ENCODE peak calls at places on chromosomes 3 and 15, in seven cellular contexts. One of them, this sample, is unnamed.

GRCh38 chr3:71185733-71186455 is 397.6 kb downstream of the FOXP1 start:
- DNase-seq in uterus: no peak
- DNase-seq in cardiac muscle cell: peak
- DNase-seq in brain microvascular endothelial cell: peak
- DNase-seq in lower lobe of right lung: no peak
- DNase-seq in A673: peak
- DNase-seq in mammary epithelial cell: peak
- DNase-seq in this sample: peak

GRCh38 chr15:70556804-70557203 is 206.6 kb downstream of the UACA start:
- DNase-seq in cardiac muscle cell: no peak
- DNase-seq in uterus: no peak
- DNase-seq in brain microvascular endothelial cell: no peak
- DNase-seq in mammary epithelial cell: no peak
- DNase-seq in lower lobe of right lung: no peak
- DNase-seq in A673: no peak
- DNase-seq in this sample: no peak

GRCh38 chr3:24773798-24774197 is 279.1 kb upstream of the THRB start:
- DNase-seq in lower lobe of right lung: no peak
- DNase-seq in cardiac muscle cell: peak
- DNase-seq in brain microvascular endothelial cell: peak
- DNase-seq in mammary epithelial cell: peak
- DNase-seq in A673: peak
- DNase-seq in uterus: peak
- DNase-seq in this sample: peak

GRCh38 chr15:41462396-41462795 is 31.3 kb upstream of the ITPKA start:
- DNase-seq in A673: no peak
- DNase-seq in brain microvascular endothelial cell: no peak
- DNase-seq in uterus: no peak
- DNase-seq in cardiac muscle cell: peak
- DNase-seq in mammary epithelial cell: no peak
- DNase-seq in lower lobe of right lung: no peak
- DNase-seq in this sample: no peak

GRCh38 chr3:160704006-160704405 is 27.0 kb downstream of the ARL14 start:
- DNase-seq in A673: no peak
- DNase-seq in cardiac muscle cell: no peak
- DNase-seq in mammary epithelial cell: no peak
- DNase-seq in lower lobe of right lung: no peak
- DNase-seq in brain microvascular endothelial cell: peak
- DNase-seq in uterus: no peak
- DNase-seq in this sample: no peak

GRCh38 chr3:48240000-48240710 is 749 bp upstream of the ZNF589 start:
- DNase-seq in brain microvascular endothelial cell: no peak
- DNase-seq in mammary epithelial cell: no peak
- DNase-seq in uterus: no peak
- DNase-seq in A673: peak
- DNase-seq in cardiac muscle cell: no peak
- DNase-seq in lower lobe of right lung: no peak
- DNase-seq in this sample: no peak

GRCh38 chr15:98609144-98609852 is 39.0 kb upstream of the IGF1R start:
- DNase-seq in lower lobe of right lung: no peak
- DNase-seq in brain microvascular endothelial cell: peak
- DNase-seq in cardiac muscle cell: peak
- DNase-seq in A673: peak
- DNase-seq in mammary epithelial cell: peak
- DNase-seq in uterus: no peak
- DNase-seq in this sample: peak

GRCh38 chr15:52551762-52552161 is 17.1 kb downstream of the ARPP19 start:
- DNase-seq in A673: no peak
- DNase-seq in cardiac muscle cell: no peak
- DNase-seq in lower lobe of right lung: peak
- DNase-seq in brain microvascular endothelial cell: no peak
- DNase-seq in uterus: no peak
- DNase-seq in mammary epithelial cell: no peak
- DNase-seq in this sample: no peak

GRCh38 chr3:149971403-149972075 is 844 bp upstream of the PFN2 start:
- DNase-seq in uterus: peak
- DNase-seq in lower lobe of right lung: peak
- DNase-seq in mammary epithelial cell: no peak
- DNase-seq in cardiac muscle cell: no peak
- DNase-seq in A673: peak
- DNase-seq in brain microvascular endothelial cell: peak
- DNase-seq in this sample: peak

GRCh38 chr3:123419850-123420292 is 29.0 kb downstream of the ADCY5 start:
- DNase-seq in mammary epithelial cell: no peak
- DNase-seq in brain microvascular endothelial cell: no peak
- DNase-seq in cardiac muscle cell: no peak
- DNase-seq in lower lobe of right lung: no peak
- DNase-seq in uterus: peak
- DNase-seq in A673: no peak
- DNase-seq in this sample: no peak

GRCh38 chr15:31081568-31082250 is 19.8 kb downstream of the TRPM1 start:
- DNase-seq in brain microvascular endothelial cell: no peak
- DNase-seq in A673: no peak
- DNase-seq in lower lobe of right lung: no peak
- DNase-seq in mammary epithelial cell: no peak
- DNase-seq in cardiac muscle cell: no peak
- DNase-seq in uterus: no peak
- DNase-seq in this sample: no peak

GRCh38 chr3:124504332-124505059 is 225.8 kb upstream of the UMPS start:
- DNase-seq in brain microvascular endothelial cell: no peak
- DNase-seq in mammary epithelial cell: peak
- DNase-seq in lower lobe of right lung: no peak
- DNase-seq in uterus: no peak
- DNase-seq in cardiac muscle cell: peak
- DNase-seq in A673: peak
- DNase-seq in this sample: peak

GRCh38 chr15:62644216-62644873 is 398.2 kb upstream of the TPM1 start:
- DNase-seq in brain microvascular endothelial cell: no peak
- DNase-seq in mammary epithelial cell: no peak
- DNase-seq in A673: no peak
- DNase-seq in uterus: no peak
- DNase-seq in lower lobe of right lung: no peak
- DNase-seq in cardiac muscle cell: no peak
- DNase-seq in this sample: no peak

GRCh38 chr15:74787251-74788041 is 5.6 kb downstream of the CSK start:
- DNase-seq in A673: peak
- DNase-seq in cardiac muscle cell: peak
- DNase-seq in brain microvascular endothelial cell: peak
- DNase-seq in mammary epithelial cell: peak
- DNase-seq in lower lobe of right lung: peak
- DNase-seq in uterus: no peak
- DNase-seq in this sample: peak

GRCh38 chr3:39234705-39235104 is 42.3 kb upstream of the XIRP1 start:
- DNase-seq in cardiac muscle cell: no peak
- DNase-seq in mammary epithelial cell: no peak
- DNase-seq in A673: no peak
- DNase-seq in brain microvascular endothelial cell: no peak
- DNase-seq in uterus: no peak
- DNase-seq in lower lobe of right lung: no peak
- DNase-seq in this sample: peak

GRCh38 chr3:57646723-57647122 is 46.2 kb downstream of the DENND6A start:
- DNase-seq in uterus: no peak
- DNase-seq in mammary epithelial cell: peak
- DNase-seq in cardiac muscle cell: peak
- DNase-seq in lower lobe of right lung: no peak
- DNase-seq in A673: peak
- DNase-seq in brain microvascular endothelial cell: peak
- DNase-seq in this sample: peak

GRCh38 chr15:74884428-74885223 is 5.2 kb upstream of the MPI start:
- DNase-seq in cardiac muscle cell: peak
- DNase-seq in uterus: no peak
- DNase-seq in mammary epithelial cell: no peak
- DNase-seq in A673: no peak
- DNase-seq in brain microvascular endothelial cell: no peak
- DNase-seq in lower lobe of right lung: no peak
- DNase-seq in this sample: no peak

GRCh38 chr3:54206874-54207273 is 84.5 kb downstream of the CACNA2D3 start:
- DNase-seq in uterus: no peak
- DNase-seq in A673: no peak
- DNase-seq in brain microvascular endothelial cell: no peak
- DNase-seq in lower lobe of right lung: no peak
- DNase-seq in mammary epithelial cell: no peak
- DNase-seq in cardiac muscle cell: no peak
- DNase-seq in this sample: no peak

GRCh38 chr3:129286081-129286480 is 7.4 kb downstream of the HMCES start:
- DNase-seq in lower lobe of right lung: no peak
- DNase-seq in uterus: no peak
- DNase-seq in mammary epithelial cell: no peak
- DNase-seq in brain microvascular endothelial cell: no peak
- DNase-seq in cardiac muscle cell: peak
- DNase-seq in A673: no peak
- DNase-seq in this sample: no peak

GRCh38 chr3:97863025-97863424 is 41.2 kb downstream of the CRYBG3 start:
- DNase-seq in uterus: no peak
- DNase-seq in A673: no peak
- DNase-seq in cardiac muscle cell: peak
- DNase-seq in brain microvascular endothelial cell: no peak
- DNase-seq in lower lobe of right lung: no peak
- DNase-seq in mammary epithelial cell: peak
- DNase-seq in this sample: peak

GRCh38 chr3:189863031-189863430 is 231.8 kb downstream of the TP63 start:
- DNase-seq in brain microvascular endothelial cell: no peak
- DNase-seq in mammary epithelial cell: peak
- DNase-seq in A673: no peak
- DNase-seq in cardiac muscle cell: peak
- DNase-seq in uterus: no peak
- DNase-seq in lower lobe of right lung: no peak
- DNase-seq in this sample: no peak

GRCh38 chr15:58065011-58065444 is 483 bp downstream of the ALDH1A2 start:
- DNase-seq in A673: no peak
- DNase-seq in uterus: peak
- DNase-seq in cardiac muscle cell: peak
- DNase-seq in lower lobe of right lung: peak
- DNase-seq in brain microvascular endothelial cell: no peak
- DNase-seq in mammary epithelial cell: no peak
- DNase-seq in this sample: no peak

GRCh38 chr3:21310891-21311290 is 440.1 kb downstream of the ZNF385D start:
- DNase-seq in lower lobe of right lung: no peak
- DNase-seq in A673: no peak
- DNase-seq in cardiac muscle cell: no peak
- DNase-seq in uterus: no peak
- DNase-seq in mammary epithelial cell: no peak
- DNase-seq in brain microvascular endothelial cell: no peak
- DNase-seq in this sample: no peak

GRCh38 chr3:195172285-195172684 is 98.7 kb downstream of the XXYLT1 start:
- DNase-seq in A673: peak
- DNase-seq in cardiac muscle cell: no peak
- DNase-seq in uterus: peak
- DNase-seq in mammary epithelial cell: no peak
- DNase-seq in brain microvascular endothelial cell: peak
- DNase-seq in lower lobe of right lung: no peak
- DNase-seq in this sample: no peak

GRCh38 chr3:84685467-84685866 is 273.3 kb upstream of the CADM2 start:
- DNase-seq in A673: no peak
- DNase-seq in mammary epithelial cell: no peak
- DNase-seq in lower lobe of right lung: no peak
- DNase-seq in brain microvascular endothelial cell: no peak
- DNase-seq in cardiac muscle cell: no peak
- DNase-seq in uterus: no peak
- DNase-seq in this sample: no peak

DNA sequence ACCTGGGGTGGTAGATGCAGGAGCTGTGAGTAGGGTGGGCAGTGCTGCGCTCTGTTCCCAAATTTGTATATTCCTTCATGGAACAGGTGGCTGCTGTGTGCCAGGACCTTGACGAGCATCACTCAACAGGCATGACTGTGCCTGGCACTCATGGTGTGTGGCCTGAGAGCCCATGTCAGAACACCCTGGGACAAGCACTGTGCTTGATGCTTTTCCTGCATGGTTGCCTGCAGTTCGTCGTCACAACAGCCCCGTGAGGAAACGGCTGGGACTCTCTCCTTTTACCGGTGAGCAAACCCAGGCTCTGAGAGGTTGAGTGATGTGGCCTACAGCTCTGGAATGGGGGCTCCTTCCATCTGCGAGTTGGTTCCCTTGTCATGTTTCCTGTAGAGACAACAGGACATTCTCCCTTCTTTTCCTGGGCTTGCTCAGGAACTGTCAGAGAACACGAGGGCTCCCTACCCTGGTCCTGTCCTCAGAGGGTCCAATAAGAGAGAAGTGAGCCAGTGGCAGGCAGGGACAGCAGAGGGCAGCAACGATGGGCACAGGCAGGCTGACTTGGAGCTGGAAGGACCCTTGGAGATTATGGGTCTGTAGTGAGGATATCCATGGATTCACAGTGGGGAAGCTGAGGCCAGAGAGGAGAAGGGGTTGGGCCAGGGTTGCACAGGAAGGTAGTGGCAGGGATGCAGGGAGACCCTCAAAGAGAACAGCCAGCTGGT is 37.4 kb downstream of the PRKCD start:
- DNase-seq in uterus: no peak
- DNase-seq in brain microvascular endothelial cell: no peak
- DNase-seq in mammary epithelial cell: no peak
- DNase-seq in A673: no peak
- DNase-seq in cardiac muscle cell: no peak
- DNase-seq in lower lobe of right lung: no peak
- DNase-seq in this sample: no peak
- TF ChIP-seq CTCF in uterus: no peak
- TF ChIP-seq CTCF in brain microvascular endothelial cell: peak
- TF ChIP-seq CTCF in mammary epithelial cell: peak
- TF ChIP-seq CTCF in A673: no peak
- TF ChIP-seq CTCF in cardiac muscle cell: peak
- TF ChIP-seq CTCF in lower lobe of right lung: no peak
- TF ChIP-seq CTCF in this sample: no peak

GRCh38 chr3:172142074-172143059 is 103.0 kb downstream of the FNDC3B start:
- DNase-seq in cardiac muscle cell: peak
- DNase-seq in brain microvascular endothelial cell: peak
- DNase-seq in mammary epithelial cell: peak
- DNase-seq in A673: peak
- DNase-seq in uterus: no peak
- DNase-seq in lower lobe of right lung: no peak
- DNase-seq in this sample: no peak
- H3K27ac ChIP-seq in cardiac muscle cell: peak
- H3K27ac ChIP-seq in brain microvascular endothelial cell: peak
- H3K27ac ChIP-seq in mammary epithelial cell: peak
- H3K27ac ChIP-seq in A673: peak
- H3K27ac ChIP-seq in uterus: peak
- H3K27ac ChIP-seq in lower lobe of right lung: peak
- H3K27ac ChIP-seq in this sample: peak

GRCh38 chr3:37256447-37256846 is 82.1 kb upstream of the LRRFIP2 start:
- DNase-seq in mammary epithelial cell: no peak
- DNase-seq in lower lobe of right lung: no peak
- DNase-seq in A673: peak
- DNase-seq in cardiac muscle cell: no peak
- DNase-seq in uterus: no peak
- DNase-seq in brain microvascular endothelial cell: no peak
- DNase-seq in this sample: no peak
- TF ChIP-seq CTCF in mammary epithelial cell: peak
- TF ChIP-seq CTCF in lower lobe of right lung: no peak
- TF ChIP-seq CTCF in A673: peak
- TF ChIP-seq CTCF in cardiac muscle cell: peak
- TF ChIP-seq CTCF in uterus: no peak
- TF ChIP-seq CTCF in brain microvascular endothelial cell: peak
- TF ChIP-seq CTCF in this sample: peak

DNA sequence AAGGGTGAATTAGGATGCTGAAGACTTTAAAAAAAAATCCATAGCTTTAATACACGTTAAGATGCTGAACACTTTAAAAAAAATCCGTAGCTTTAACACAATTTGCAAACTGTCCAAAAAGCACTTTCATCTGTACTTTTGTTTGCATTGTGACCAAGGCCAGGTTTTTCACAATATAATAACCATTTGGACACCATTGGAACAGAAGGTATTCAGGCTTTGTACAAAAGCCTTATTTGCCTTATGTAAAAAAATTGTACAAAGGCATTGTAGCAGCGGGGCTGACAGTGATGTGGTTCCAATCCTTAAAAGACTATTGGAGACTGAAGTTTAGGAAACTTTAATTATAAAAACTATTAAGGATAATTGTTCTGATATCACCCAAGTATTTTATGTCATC is 15.2 kb upstream of the ICE2 start:
- DNase-seq in brain microvascular endothelial cell: no peak
- DNase-seq in A673: no peak
- DNase-seq in lower lobe of right lung: no peak
- DNase-seq in cardiac muscle cell: no peak
- DNase-seq in uterus: no peak
- DNase-seq in mammary epithelial cell: no peak
- DNase-seq in this sample: no peak
- H3K27ac ChIP-seq in brain microvascular endothelial cell: no peak
- H3K27ac ChIP-seq in A673: no peak
- H3K27ac ChIP-seq in lower lobe of right lung: no peak
- H3K27ac ChIP-seq in cardiac muscle cell: no peak
- H3K27ac ChIP-seq in uterus: no peak
- H3K27ac ChIP-seq in mammary epithelial cell: no peak
- H3K27ac ChIP-seq in this sample: no peak